ENCODE peak calls at places on chromosomes 2 and 18, in four cellular contexts. O, F, J and P are unnamed samples.

GRCh38 chr2:61658841-61659780 is 121.0 kb upstream of the XPO1 start:
- DNase-seq in O (peak), F (no peak), J (peak), P (peak)

GRCh38 chr18:33946322-33946721 is 278.4 kb downstream of the NOL4 start:
- DNase-seq in O (no peak), F (no peak), J (no peak), P (no peak)

GRCh38 chr2:120238728-120239487 is 13.7 kb upstream of the RALB start:
- DNase-seq in O (no peak), F (no peak), J (no peak), P (no peak)

GRCh38 chr2:61220768-61221167 is 58.8 kb downstream of the C2orf74 start:
- DNase-seq in O (no peak), F (no peak), J (no peak), P (no peak)

GRCh38 chr2:155841442-155841841 is 491.1 kb downstream of the NR4A2 start:
- DNase-seq in O (no peak), F (no peak), J (no peak), P (no peak)

GRCh38 chr2:239723486-239724193 is 301.5 kb downstream of the NDUFA10 start:
- DNase-seq in O (no peak), F (no peak), J (no peak), P (no peak)

GRCh38 chr2:69743847-69744264 is 1.9 kb downstream of the ANXA4 start:
- DNase-seq in O (peak), F (no peak), J (no peak), P (no peak)

GRCh38 chr2:54630841-54631497 is 92.5 kb upstream of the EML6 start:
- DNase-seq in O (no peak), F (no peak), J (no peak), P (no peak)

GRCh38 chr2:204452464-204453023 is 92.7 kb upstream of the PARD3B start:
- DNase-seq in O (peak), F (peak), J (peak), P (no peak)

GRCh38 chr18:53935803-53936202 is 288.7 kb downstream of the MBD2 start:
- DNase-seq in O (no peak), F (no peak), J (no peak), P (no peak)

GRCh38 chr2:39508243-39508642 is 71.2 kb upstream of the MAP4K3 start:
- DNase-seq in O (peak), F (no peak), J (no peak), P (no peak)

GRCh38 chr2:167140767-167141166 is 252.5 kb downstream of the XIRP2 start:
- DNase-seq in O (peak), F (peak), J (no peak), P (no peak)

GRCh38 chr2:240925191-240925575 is 19.0 kb downstream of the CROCC2 start:
- DNase-seq in O (no peak), F (no peak), J (no peak), P (no peak)

GRCh38 chr2:119387381-119388129 is 20.8 kb downstream of the DBI start:
- DNase-seq in O (peak), F (peak), J (peak), P (peak)

GRCh38 chr2:36549063-36549662 is 48.8 kb downstream of the FEZ2 start:
- DNase-seq in O (no peak), F (no peak), J (no peak), P (no peak)

GRCh38 chr2:30334738-30335426 is 103.5 kb downstream of the LBH start:
- DNase-seq in O (peak), F (no peak), J (no peak), P (no peak)

GRCh38 chr2:25567406-25567805 is 106.0 kb downstream of the DTNB start:
- DNase-seq in O (peak), F (no peak), J (peak), P (peak)

GRCh38 chr2:65386340-65386739 is 46.1 kb downstream of the SPRED2 start:
- DNase-seq in O (no peak), F (no peak), J (no peak), P (no peak)